ENCODE peak calls at places on chromosome 11, in nine cellular contexts. G, J, N, H, M, W, S, Q and I are unnamed samples.

GRCh38 chr11:90223248-90223585 is 368 bp upstream of the CHORDC1 start:
- DNase-seq in G (no peak), J (no peak), N (no peak), H (no peak), M (no peak), W (no peak), S (no peak), Q (no peak), I (no peak)

GRCh38 chr11:124069429-124070401 is 28.6 kb upstream of the OR10G7 start:
- DNase-seq in G (peak; percentile 61), J (no peak), N (no peak), H (no peak), M (no peak), W (peak; percentile 76), S (peak; percentile 63), Q (no peak), I (no peak)

GRCh38 chr11:74019104-74019738 is 10.3 kb upstream of the UCP3 start:
- DNase-seq in G (no peak), J (peak; percentile 56), N (no peak), H (no peak), M (no peak), W (no peak), S (no peak), Q (no peak), I (no peak)

GRCh38 chr11:4455439-4455838 is 6.3 kb downstream of the OR52K2 start:
- DNase-seq in G (no peak), J (no peak), N (no peak), H (no peak), M (no peak), W (no peak), S (no peak), Q (no peak), I (no peak)

GRCh38 chr11:2194877-2195755 is 23.5 kb upstream of the TH start:
- DNase-seq in G (peak; percentile 63), J (no peak), N (no peak), H (peak; percentile 51), M (peak; percentile 27), W (peak; percentile 32), S (peak; percentile 60), Q (peak; percentile 33), I (no peak)

GRCh38 chr11:130781906-130782305 is 134.4 kb downstream of the SNX19 start:
- DNase-seq in G (no peak), J (no peak), N (no peak), H (no peak), M (no peak), W (no peak), S (peak; percentile 94), Q (no peak), I (no peak)

GRCh38 chr11:124961972-124962609 is 8.1 kb downstream of the CCDC15 start:
- DNase-seq in G (peak; percentile 63), J (no peak), N (no peak), H (no peak), M (peak; percentile 77), W (peak; percentile 83), S (peak; percentile 91), Q (no peak), I (peak; percentile 26)

GRCh38 chr11:126544311-126545056 is 189.0 kb downstream of the ST3GAL4 start:
- DNase-seq in G (peak; percentile 72), J (no peak), N (no peak), H (no peak), M (no peak), W (no peak), S (peak; percentile 28), Q (no peak), I (no peak)

GRCh38 chr11:69244286-69244685 is 49.7 kb upstream of the MYEOV start:
- DNase-seq in G (no peak), J (no peak), N (no peak), H (no peak), M (no peak), W (no peak), S (no peak), Q (no peak), I (no peak)

GRCh38 chr11:10453261-10453660 is 1.8 kb upstream of the AMPD3 start:
- DNase-seq in G (no peak), J (no peak), N (no peak), H (no peak), M (no peak), W (no peak), S (peak; percentile 24), Q (no peak), I (no peak)

GRCh38 chr11:8333431-8334401 is 70.0 kb upstream of the LMO1 start:
- DNase-seq in G (no peak), J (no peak), N (no peak), H (no peak), M (no peak), W (no peak), S (peak; percentile 83), Q (no peak), I (no peak)

GRCh38 chr11:57338152-57338551 is at the start of gene P2RX3:
- DNase-seq in G (no peak), J (no peak), N (no peak), H (no peak), M (no peak), W (no peak), S (no peak), Q (no peak), I (no peak)
- H3K27ac ChIP-seq in G (no peak within 1 kb of the TSS), J (no peak within 1 kb of the TSS), N (no peak within 1 kb of the TSS), H (no peak within 1 kb of the TSS), M (no peak within 1 kb of the TSS), W (no peak within 1 kb of the TSS), S (no peak within 1 kb of the TSS), Q (no peak within 1 kb of the TSS), I (no peak within 1 kb of the TSS)

GRCh38 chr11:61895718-61896059 is 4.3 kb upstream of the FADS3 start:
- DNase-seq in G (no peak), J (no peak), N (no peak), H (no peak), M (no peak), W (no peak), S (no peak), Q (no peak), I (no peak)
- H3K27ac ChIP-seq in G (no peak overlapping the region), J (no peak overlapping the region), N (no peak overlapping the region), H (no peak overlapping the region), M (no peak overlapping the region), W (no peak overlapping the region), S (no peak overlapping the region), Q (no peak overlapping the region), I (no peak overlapping the region)

DNA sequence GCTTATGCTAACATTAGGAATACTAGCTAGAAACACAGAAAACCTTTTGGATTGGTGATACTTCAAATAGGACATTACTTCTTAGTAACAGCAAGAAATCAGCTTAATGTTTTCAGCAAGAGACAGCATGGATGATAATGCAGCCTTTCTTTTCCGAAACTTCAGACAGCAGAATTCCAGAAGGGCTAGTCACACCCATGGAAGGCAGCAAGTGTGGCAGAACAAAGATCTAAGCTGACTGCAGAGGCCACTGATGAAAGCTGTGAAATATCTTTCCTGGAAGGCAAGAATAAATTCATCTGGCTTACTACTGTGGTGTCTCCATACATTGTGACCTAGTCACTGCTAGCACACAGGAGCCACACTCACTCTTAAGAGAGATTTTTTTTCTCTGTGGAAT is 100.3 kb downstream of the CCDC83 start:
- DNase-seq in G (peak; percentile 28), J (no peak), N (no peak), H (no peak), M (no peak), W (no peak), S (no peak), Q (no peak), I (no peak)
- H3K27ac ChIP-seq in G (peak overlapping the region; percentile 92), J (peak overlapping the region; percentile 42), N (peak overlapping the region; percentile 13), H (no peak overlapping the region), M (no peak overlapping the region), W (no peak overlapping the region), S (no peak overlapping the region), Q (no peak overlapping the region), I (no peak overlapping the region)

DNA sequence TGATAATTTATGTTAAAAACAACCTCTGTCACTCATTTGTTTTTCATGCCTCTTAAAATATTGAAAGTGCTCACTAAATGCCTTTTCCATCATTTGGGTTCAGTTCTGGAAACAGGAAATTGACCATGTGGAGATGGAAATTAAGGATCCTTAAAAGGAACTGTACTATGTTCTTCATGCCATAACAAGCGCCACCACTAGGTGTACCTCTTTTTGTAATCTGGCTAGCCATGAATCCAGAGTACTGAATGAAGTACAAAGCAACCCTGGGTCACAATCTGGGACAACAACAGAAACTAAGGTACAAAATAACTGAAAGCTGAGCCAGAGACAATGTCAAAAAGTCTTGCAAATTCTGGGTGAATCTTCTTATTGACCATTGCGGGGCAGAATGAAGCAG is 559.1 kb downstream of the FAM181B start:
- DNase-seq in G (no peak), J (no peak), N (no peak), H (no peak), M (no peak), W (no peak), S (no peak), Q (no peak), I (no peak)
- H3K27ac ChIP-seq in G (no peak overlapping the region), J (no peak overlapping the region), N (no peak overlapping the region), H (no peak overlapping the region), M (no peak overlapping the region), W (no peak overlapping the region), S (no peak overlapping the region), Q (no peak overlapping the region), I (no peak overlapping the region)

GRCh38 chr11:120337896-120338840 is 2.0 kb downstream of the ARHGEF12 start:
- DNase-seq in G (peak; percentile 34), J (no peak), N (no peak), H (no peak), M (peak; percentile 34), W (no peak), S (peak; percentile 45), Q (no peak), I (no peak)
- H3K27ac ChIP-seq in G (peak overlapping the region; percentile 91), J (peak overlapping the region; percentile 98), N (no peak overlapping the region), H (peak overlapping the region; percentile 99), M (peak overlapping the region; percentile 68), W (no peak overlapping the region), S (no peak overlapping the region), Q (no peak overlapping the region), I (peak overlapping the region; percentile 91)

GRCh38 chr11:44983786-44984185 is 33.1 kb upstream of the TP53I11 start:
- DNase-seq in G (no peak), J (no peak), N (no peak), H (no peak), M (no peak), W (peak; percentile 37), S (no peak), Q (no peak), I (no peak)
- H3K27ac ChIP-seq in G (no peak overlapping the region), J (no peak overlapping the region), N (no peak overlapping the region), H (no peak overlapping the region), M (no peak overlapping the region), W (no peak overlapping the region), S (no peak overlapping the region), Q (no peak overlapping the region), I (no peak overlapping the region)

GRCh38 chr11:79098096-79098495 is 342.7 kb downstream of the TENM4 start:
- DNase-seq in G (no peak), J (no peak), N (no peak), H (no peak), M (no peak), W (no peak), S (no peak), Q (no peak), I (no peak)
- H3K27ac ChIP-seq in G (peak overlapping the region; percentile 18), J (no peak overlapping the region), N (no peak overlapping the region), H (no peak overlapping the region), M (no peak overlapping the region), W (no peak overlapping the region), S (no peak overlapping the region), Q (no peak overlapping the region), I (no peak overlapping the region)